ENCODE peak calls at places on chromosomes 13 and 19, in seven cellular contexts. Z is fibroblast of pulmonary artery, B is Caco-2, A is thyroid gland, F is Peyer's patch, R is PC-9, I is cardiac fibroblast. X is an unnamed sample.

GRCh38 chr13:50224534-50224933 is 209.3 kb downstream of the KCNRG start:
- DNase-seq in F (no peak), I (peak; percentile 31), B (no peak), Z (peak; percentile 49), A (no peak), R (no peak), X (no peak)

GRCh38 chr13:91643394-91643793 is 245.0 kb downstream of the GPC5 start:
- DNase-seq in B (no peak), I (no peak), R (no peak), Z (no peak), F (no peak), A (no peak), X (no peak)

GRCh38 chr19:54188224-54188871 is 1.0 kb downstream of the MBOAT7 start:
- DNase-seq in Z (peak; percentile 42), R (peak; percentile 69), B (no peak), A (no peak), F (peak; percentile 71), I (peak; percentile 48), X (no peak)

GRCh38 chr19:9531933-9532332 is 6.5 kb downstream of the ZNF426 start:
- DNase-seq in Z (no peak), B (no peak), F (no peak), I (no peak), A (no peak), R (no peak), X (no peak)

GRCh38 chr13:36412736-36413135 is 19.6 kb upstream of the CCNA1 start:
- DNase-seq in F (no peak), B (no peak), A (no peak), Z (no peak), I (peak; percentile 55), R (no peak), X (no peak)

GRCh38 chr19:6613711-6614110 is 22.8 kb upstream of the CD70 start:
- DNase-seq in I (peak; percentile 42), Z (peak; percentile 20), A (no peak), B (no peak), F (no peak), R (peak; percentile 39), X (no peak)

GRCh38 chr13:39998166-39998565 is 342.7 kb downstream of the COG6 start:
- DNase-seq in B (no peak), R (no peak), I (no peak), A (no peak), F (no peak), Z (no peak), X (no peak)

GRCh38 chr13:80374453-80374852 is 33.5 kb upstream of the SPRY2 start:
- DNase-seq in B (no peak), A (no peak), Z (no peak), F (no peak), I (peak; percentile 43), R (no peak), X (no peak)

GRCh38 chr19:49327878-49328544 is 3.0 kb upstream of the SLC6A16 start:
- DNase-seq in Z (peak; percentile 33), R (no peak), I (peak; percentile 44), B (peak; percentile 47), F (peak; percentile 71), A (no peak), X (no peak)

GRCh38 chr13:93776936-93777335 is 550.3 kb downstream of the GPC6 start:
- DNase-seq in B (no peak), Z (peak; percentile 53), F (no peak), R (no peak), A (no peak), I (peak; percentile 51), X (no peak)

GRCh38 chr13:86906458-86906857 is 764.7 kb upstream of the SLITRK5 start:
- DNase-seq in R (no peak), F (no peak), Z (no peak), B (no peak), I (no peak), A (no peak), X (no peak)

GRCh38 chr19:13613447-13613846 is 107.2 kb upstream of the CACNA1A start:
- DNase-seq in I (no peak), A (no peak), R (no peak), Z (no peak), F (no peak), B (no peak), X (no peak)

GRCh38 chr13:23772717-23773116 is 116.5 kb downstream of the MIPEP start:
- DNase-seq in R (no peak), Z (no peak), I (no peak), B (no peak), A (no peak), F (no peak), X (no peak)

GRCh38 chr13:23776698-23777570 is 112.3 kb downstream of the MIPEP start:
- DNase-seq in I (no peak), R (no peak), B (no peak), Z (no peak), F (no peak), A (no peak), X (no peak)

GRCh38 chr13:23777571-23777870 is 111.7 kb downstream of the MIPEP start:
- DNase-seq in B (no peak), A (no peak), F (no peak), R (no peak), I (no peak), Z (no peak), X (no peak)

GRCh38 chr13:23778879-23779278 is 110.3 kb downstream of the MIPEP start:
- DNase-seq in Z (peak; percentile 72), R (peak; percentile 59), A (no peak), I (peak; percentile 72), F (no peak), B (no peak), X (no peak)

GRCh38 chr13:23778007-23778687 is 111.1 kb downstream of the MIPEP start:
- DNase-seq in F (no peak), A (no peak), I (no peak), Z (no peak), R (no peak), B (no peak), X (no peak)
- TF ChIP-seq CTCF in F (no peak), A (no peak), I (no peak), Z (peak; percentile 30), R (no peak), B (peak; percentile 33), X (no peak)

GRCh38 chr19:55640577-55641375 is at the start of gene ZNF580:
- DNase-seq in R (no peak), I (peak; percentile 91), A (peak; percentile 80), Z (peak; percentile 86), F (peak; percentile 76), B (peak; percentile 82), X (no peak)
- TF ChIP-seq CTCF in R (no peak), I (no peak), A (no peak), Z (no peak), F (no peak), B (no peak), X (no peak)

GRCh38 chr13:47603365-47603764 is 397.7 kb downstream of the SUCLA2 start:
- DNase-seq in F (no peak), R (no peak), B (no peak), Z (no peak), I (no peak), A (no peak), X (no peak)

GRCh38 chr13:47594833-47595232 is 406.2 kb downstream of the SUCLA2 start:
- DNase-seq in B (peak; percentile 23), R (no peak), I (peak; percentile 11), A (no peak), Z (peak; percentile 21), F (no peak), X (no peak)

GRCh38 chr13:47598340-47598911 is 402.6 kb downstream of the SUCLA2 start:
- DNase-seq in B (no peak), I (peak; percentile 34), Z (peak; percentile 27), R (no peak), F (no peak), A (no peak), X (no peak)
- TF ChIP-seq CTCF in B (no peak), I (peak; percentile 15), Z (peak; percentile 32), R (peak; percentile 54), F (no peak), A (no peak), X (no peak)

DNA sequence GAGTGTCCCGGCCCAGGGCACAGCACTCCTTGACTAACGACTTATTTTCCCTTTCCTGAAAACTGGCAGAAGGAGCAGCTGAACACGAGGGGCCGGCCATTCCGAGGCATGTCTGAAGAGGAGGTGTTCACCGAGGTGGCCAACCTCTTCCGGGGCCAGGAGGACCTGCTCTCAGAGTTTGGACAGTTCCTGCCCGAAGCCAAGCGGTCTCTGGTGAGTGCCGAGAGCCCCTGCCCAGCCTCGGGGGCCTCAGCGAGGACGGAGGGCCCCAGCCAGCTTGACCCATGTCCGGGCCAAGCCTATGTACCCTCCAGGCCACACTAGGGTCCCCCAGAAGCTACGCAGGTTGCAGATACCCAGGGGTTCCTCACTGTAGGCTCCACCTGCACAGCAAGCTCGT is 17.7 kb downstream of the SIN3B start:
- DNase-seq in I (no peak), R (no peak), B (no peak), A (no peak), Z (no peak), F (no peak), X (no peak)
- TF ChIP-seq CTCF in I (no peak), R (no peak), B (no peak), A (no peak), Z (no peak), F (no peak), X (no peak)